ENCODE peak calls at places on chromosomes 2 and 18, in six cellular contexts. M is K562, C is GM12892, O is GM12878, P is H1, L is HepG2. U is an unnamed sample.

GRCh38 chr2:17386771-17387170 is 131.5 kb downstream of the RAD51AP2 start:
- DNase-seq in M (no peak), C (no peak), O (no peak), P (no peak), L (no peak), U (no peak)

GRCh38 chr2:56474412-56475158 is 290.8 kb downstream of the CCDC85A start:
- DNase-seq in M (no peak), C (no peak), O (no peak), P (no peak), L (no peak), U (no peak)

GRCh38 chr2:227365833-227366232 is 13.3 kb downstream of the TM4SF20 start:
- DNase-seq in M (no peak), C (no peak), O (no peak), P (no peak), L (no peak), U (no peak)

GRCh38 chr18:42047721-42048120 is 92.7 kb downstream of the PIK3C3 start:
- DNase-seq in M (no peak), C (no peak), O (no peak), P (no peak), L (peak; percentile 10), U (no peak)

GRCh38 chr18:23059541-23060465 is 75.5 kb upstream of the CABLES1 start:
- DNase-seq in M (no peak), C (no peak), O (no peak), P (no peak), L (no peak), U (no peak)

GRCh38 chr18:76658627-76659026 is 163.6 kb upstream of the ZNF516 start:
- DNase-seq in M (peak; percentile 28), C (no peak), O (no peak), P (peak; percentile 83), L (no peak), U (peak; percentile 43)

GRCh38 chr2:201182650-201183372 is at the start of gene CASP10:
- DNase-seq in M (peak; percentile 83), C (no peak), O (peak; percentile 77), P (no peak), L (peak; percentile 94), U (no peak)

GRCh38 chr2:236177604-236177966 is 9.4 kb upstream of the GBX2 start:
- DNase-seq in M (peak; percentile 72), C (no peak), O (no peak), P (peak; percentile 91), L (peak; percentile 57), U (no peak)

GRCh38 chr2:216774620-216775019 is 79.3 kb upstream of the IGFBP5 start:
- DNase-seq in M (peak; percentile 45), C (no peak), O (no peak), P (no peak), L (no peak), U (no peak)

GRCh38 chr2:28649481-28650260 is 102.0 kb upstream of the PPP1CB start:
- DNase-seq in M (no peak), C (no peak), O (no peak), P (no peak), L (peak; percentile 36), U (no peak)

GRCh38 chr18:60838677-60839076 is 466.1 kb upstream of the MC4R start:
- DNase-seq in M (no peak), C (no peak), O (no peak), P (no peak), L (no peak), U (no peak)

GRCh38 chr2:70523996-70524965 is 29.3 kb downstream of the TGFA start:
- DNase-seq in M (no peak), C (no peak), O (no peak), P (peak; percentile 53), L (peak; percentile 40), U (no peak)

GRCh38 chr2:45264227-45265225 is 255.3 kb upstream of the SIX2 start:
- DNase-seq in M (no peak), C (no peak), O (no peak), P (peak; percentile 27), L (no peak), U (no peak)

GRCh38 chr18:72811047-72811446 is 56.7 kb downstream of the NETO1 start:
- DNase-seq in M (no peak), C (no peak), O (no peak), P (no peak), L (no peak), U (no peak)

GRCh38 chr18:3248062-3248669 is 565 bp downstream of the MYL12A start:
- DNase-seq in M (no peak), C (no peak), O (no peak), P (no peak), L (no peak), U (no peak)

GRCh38 chr2:96106991-96107882 is 9.1 kb downstream of the ADRA2B start:
- DNase-seq in M (no peak), C (no peak), O (no peak), P (no peak), L (no peak), U (no peak)

GRCh38 chr2:226308981-226309380 is 490.6 kb downstream of the IRS1 start:
- DNase-seq in M (no peak), C (no peak), O (no peak), P (no peak), L (no peak), U (no peak)

GRCh38 chr2:7517122-7517487 is 599.9 kb downstream of the RNF144A start:
- DNase-seq in M (no peak), C (no peak), O (no peak), P (no peak), L (no peak), U (no peak)
- TF ChIP-seq TAF1 in M (no peak), C (no peak), O (no peak), P (no peak), L (no peak), U (no peak)

GRCh38 chr2:74249406-74250122 is 51.1 kb downstream of the MTHFD2 start:
- DNase-seq in M (no peak), C (no peak), O (no peak), P (no peak), L (no peak), U (no peak)
- TF ChIP-seq POLR2A in M (no peak), C (no peak), O (no peak), P (no peak), L (no peak), U (no peak)

GRCh38 chr2:36499128-36499820 is 98.7 kb downstream of the FEZ2 start:
- DNase-seq in M (no peak), C (no peak), O (no peak), P (no peak), L (no peak), U (no peak)
- TF ChIP-seq TAF1 in M (no peak), C (no peak), O (no peak), P (no peak), L (no peak), U (no peak)

GRCh38 chr2:65436169-65436824 is 3.9 kb upstream of the SPRED2 start:
- DNase-seq in M (peak; percentile 90), C (peak; percentile 36), O (no peak), P (peak; percentile 76), L (peak; percentile 89), U (peak; percentile 41)
- TF ChIP-seq POLR2A in M (peak; percentile 89), C (no peak), O (peak; percentile 19), P (no peak), L (peak; percentile 77), U (no peak)

DNA sequence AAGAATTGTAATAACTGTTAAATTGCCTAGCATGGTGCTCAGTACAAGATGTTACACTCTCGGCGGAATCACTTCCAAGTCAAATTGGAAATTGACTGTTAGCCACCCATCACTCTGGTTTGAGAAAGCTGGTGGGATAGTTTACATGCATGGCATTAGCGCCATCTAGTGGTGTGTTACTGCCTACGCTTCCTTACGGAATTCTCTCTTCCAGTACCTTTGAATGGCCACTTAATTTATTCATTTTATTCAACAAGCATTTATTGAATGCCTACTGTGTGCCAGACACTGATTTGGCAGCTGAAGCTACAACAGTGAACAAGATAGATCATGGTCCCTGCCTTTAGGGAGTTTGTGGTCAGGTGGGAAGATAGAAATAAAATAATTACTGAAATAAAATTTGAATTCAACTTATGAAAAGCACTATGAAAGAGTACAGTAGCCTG is 171.2 kb downstream of the TMEM247 start:
- DNase-seq in M (peak; percentile 64), C (peak; percentile 23), O (peak; percentile 48), P (peak; percentile 69), L (peak; percentile 82), U (peak; percentile 32)
- TF ChIP-seq TAF1 in M (no peak), C (no peak), O (no peak), P (no peak), L (no peak), U (no peak)

GRCh38 chr2:231941673-231942072 is 15.5 kb upstream of the NPPC start:
- DNase-seq in M (no peak), C (no peak), O (no peak), P (no peak), L (no peak), U (no peak)

GRCh38 chr2:231937057-231937456 is 10.9 kb upstream of the NPPC start:
- DNase-seq in M (no peak), C (no peak), O (no peak), P (no peak), L (no peak), U (no peak)

GRCh38 chr2:231936491-231936890 is 10.3 kb upstream of the NPPC start:
- DNase-seq in M (no peak), C (no peak), O (no peak), P (no peak), L (no peak), U (no peak)

GRCh38 chr2:231940795-231941194 is 14.6 kb upstream of the NPPC start:
- DNase-seq in M (no peak), C (no peak), O (no peak), P (no peak), L (no peak), U (no peak)

GRCh38 chr2:231939022-231939421 is 12.8 kb upstream of the NPPC start:
- DNase-seq in M (no peak), C (no peak), O (no peak), P (no peak), L (no peak), U (no peak)
- TF ChIP-seq POLR2A in M (no peak), C (no peak), O (no peak), P (no peak), L (no peak), U (no peak)

DNA sequence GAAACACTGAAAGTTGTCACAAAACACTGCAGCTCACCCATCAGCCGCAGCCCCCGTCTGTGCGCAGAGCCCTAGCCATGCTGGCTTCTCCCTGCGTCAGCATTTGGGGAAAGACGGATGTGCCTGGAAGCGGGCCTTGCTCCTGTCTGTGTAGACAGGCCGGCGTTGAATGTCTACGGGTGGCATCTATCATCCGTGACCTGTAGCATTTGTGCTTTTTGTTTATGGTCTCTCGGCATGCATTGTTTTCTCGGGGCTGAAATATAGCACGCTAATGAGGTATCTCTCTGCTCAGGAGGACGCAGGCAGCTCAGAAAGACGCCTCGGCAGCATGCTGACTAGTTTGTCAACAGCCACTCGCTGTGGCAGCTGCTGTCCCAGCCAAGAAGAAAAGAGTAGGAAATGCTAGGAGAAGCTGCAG is 138.7 kb downstream of the GLI2 start:
- DNase-seq in M (no peak), C (no peak), O (no peak), P (no peak), L (no peak), U (no peak)
- TF ChIP-seq TAF1 in M (no peak), C (no peak), O (no peak), P (no peak), L (no peak), U (no peak)

U was measured in GM12891.